ENCODE peak calls at places on chromosomes 12 and 14, in eight cellular contexts. K, O, F, R, P, V, M and A are unnamed samples.

GRCh38 chr12:22437031-22437806 is 102.7 kb upstream of the ST8SIA1 start:
- DNase-seq in K (no peak), O (peak; percentile 26), F (no peak), R (peak; percentile 50), P (no peak), V (no peak), M (no peak), A (no peak)

GRCh38 chr14:92503756-92504491 is 9.7 kb upstream of the RIN3 start:
- DNase-seq in K (no peak), O (peak; percentile 92), F (peak; percentile 70), R (no peak), P (no peak), V (no peak), M (peak; percentile 87), A (no peak)

GRCh38 chr12:132481771-132482745 is 7.9 kb upstream of the FBRSL1 start:
- DNase-seq in K (no peak), O (no peak), F (no peak), R (no peak), P (no peak), V (no peak), M (no peak), A (no peak)

GRCh38 chr14:89544636-89545301 is 127.7 kb upstream of the FOXN3 start:
- DNase-seq in K (no peak), O (no peak), F (peak; percentile 47), R (no peak), P (no peak), V (no peak), M (no peak), A (no peak)

GRCh38 chr12:24479131-24479530 is 469.8 kb downstream of the BCAT1 start:
- DNase-seq in K (no peak), O (no peak), F (no peak), R (no peak), P (no peak), V (no peak), M (no peak), A (no peak)

GRCh38 chr12:126108247-126108646 is 1043.0 kb downstream of the AACS start:
- DNase-seq in K (no peak), O (no peak), F (no peak), R (no peak), P (no peak), V (no peak), M (no peak), A (no peak)

GRCh38 chr14:95303552-95303951 is 16.2 kb downstream of the CLMN start:
- DNase-seq in K (peak; percentile 28), O (no peak), F (no peak), R (no peak), P (no peak), V (no peak), M (no peak), A (no peak)

GRCh38 chr12:42834062-42834461 is 244.5 kb upstream of the PRICKLE1 start:
- DNase-seq in K (no peak), O (no peak), F (no peak), R (no peak), P (no peak), V (no peak), M (no peak), A (no peak)

GRCh38 chr12:49970030-49970429 is 2.7 kb upstream of the AQP6 start:
- DNase-seq in K (no peak), O (no peak), F (no peak), R (no peak), P (no peak), V (no peak), M (no peak), A (no peak)

GRCh38 chr14:104650981-104651875 is 38.2 kb upstream of the INF2 start:
- DNase-seq in K (no peak), O (no peak), F (no peak), R (no peak), P (no peak), V (no peak), M (no peak), A (no peak)

GRCh38 chr14:66482873-66483272 is 3.3 kb upstream of the CCDC196 start:
- DNase-seq in K (no peak), O (no peak), F (no peak), R (no peak), P (no peak), V (no peak), M (no peak), A (no peak)

GRCh38 chr12:49979791-49980190 is 7.0 kb downstream of the AQP6 start:
- DNase-seq in K (no peak), O (no peak), F (no peak), R (no peak), P (no peak), V (no peak), M (peak; percentile 25), A (no peak)

GRCh38 chr12:116996058-116996457 is 85.3 kb downstream of the FBXW8 start:
- DNase-seq in K (no peak), O (no peak), F (no peak), R (no peak), P (no peak), V (no peak), M (no peak), A (no peak)

GRCh38 chr12:50224026-50224692 is 57.0 kb upstream of the CERS5 start:
- DNase-seq in K (peak; percentile 66), O (peak; percentile 67), F (peak; percentile 61), R (peak; percentile 49), P (peak; percentile 25), V (no peak), M (no peak), A (peak; percentile 15)

GRCh38 chr14:80427101-80427500 is 215.8 kb upstream of the DIO2 start:
- DNase-seq in K (no peak), O (no peak), F (peak; percentile 68), R (no peak), P (no peak), V (no peak), M (no peak), A (no peak)

GRCh38 chr14:32470161-32470705 is 141.1 kb downstream of the AKAP6 start:
- DNase-seq in K (no peak), O (no peak), F (peak; percentile 54), R (no peak), P (no peak), V (no peak), M (no peak), A (no peak)

GRCh38 chr12:121108492-121108891 is 24.2 kb upstream of the P2RX7 start:
- DNase-seq in K (no peak), O (no peak), F (no peak), R (no peak), P (no peak), V (no peak), M (no peak), A (no peak)

GRCh38 chr14:21902561-21903199 is 229.1 kb upstream of the OR4E1 start:
- DNase-seq in K (no peak), O (peak; percentile 17), F (no peak), R (peak; percentile 38), P (peak; percentile 30), V (no peak), M (no peak), A (peak; percentile 21)

GRCh38 chr12:104725610-104726009 is 232.5 kb downstream of the SLC41A2 start:
- DNase-seq in K (no peak), O (no peak), F (no peak), R (no peak), P (no peak), V (no peak), M (no peak), A (no peak)

GRCh38 chr14:60632257-60632656 is 17.0 kb downstream of the SIX1 start:
- DNase-seq in K (no peak), O (no peak), F (no peak), R (no peak), P (no peak), V (no peak), M (no peak), A (no peak)

GRCh38 chr12:2306012-2306411 is 253.2 kb downstream of the CACNA1C start:
- DNase-seq in K (no peak), O (no peak), F (peak; percentile 38), R (peak; percentile 73), P (no peak), V (no peak), M (no peak), A (no peak)

GRCh38 chr14:38256358-38256840 is 506 bp upstream of the CLEC14A start:
- DNase-seq in K (no peak), O (no peak), F (peak; percentile 54), R (no peak), P (no peak), V (no peak), M (peak; percentile 73), A (no peak)
- TF ChIP-seq CTCF in K (no peak), O (no peak), F (no peak), R (peak; percentile 38), P (no peak), V (no peak), M (peak; percentile 19), A (no peak)

GRCh38 chr12:128816643-128816920 is 7.2 kb downstream of the SLC15A4 start:
- DNase-seq in K (no peak), O (no peak), F (no peak), R (no peak), P (no peak), V (no peak), M (no peak), A (no peak)
- H3K27ac ChIP-seq in K (peak overlapping the region; percentile 80), O (no peak overlapping the region), F (no peak overlapping the region), R (no peak overlapping the region), P (no peak overlapping the region), V (no peak overlapping the region), M (no peak overlapping the region), A (no peak overlapping the region)

DNA sequence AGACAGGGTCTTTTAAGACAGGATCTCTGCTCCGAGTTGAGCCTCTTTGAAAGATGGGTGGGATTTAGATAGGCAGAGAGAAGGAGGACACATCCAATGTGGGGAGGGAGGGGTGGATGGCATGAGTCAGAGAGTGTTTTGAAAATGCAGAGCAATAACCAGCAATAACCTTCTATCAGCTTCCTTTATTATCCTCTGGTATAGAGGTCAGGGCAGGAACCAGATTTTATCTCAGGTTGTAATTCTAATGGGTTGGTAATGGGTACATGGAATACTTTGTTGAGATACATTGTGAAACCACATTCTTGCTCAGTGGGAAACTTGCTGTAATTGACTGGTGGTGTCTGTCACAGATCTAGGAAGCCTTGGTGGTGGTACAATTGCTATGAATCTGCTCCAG is 37.6 kb upstream of the CCDC63 start:
- DNase-seq in K (no peak), O (no peak), F (no peak), R (no peak), P (no peak), V (no peak), M (no peak), A (no peak)
- H3K9me3 ChIP-seq in K (no peaks in the 10 kb centered on the region), O (peaks cover 6% of the 10 kb centered on the region), F (no peaks in the 10 kb centered on the region), R (no peaks in the 10 kb centered on the region), P (no peaks in the 10 kb centered on the region), V (no peaks in the 10 kb centered on the region), M (no peaks in the 10 kb centered on the region), A (peaks cover 5% of the 10 kb centered on the region)

GRCh38 chr14:69558774-69559173 is 15.9 kb downstream of the CCDC177 start:
- DNase-seq in K (no peak), O (no peak), F (no peak), R (no peak), P (no peak), V (no peak), M (no peak), A (no peak)
- TF ChIP-seq CTCF in K (no peak), O (no peak), F (no peak), R (no peak), P (no peak), V (no peak), M (no peak), A (no peak)

GRCh38 chr12:95205016-95205415 is 12.3 kb downstream of the FGD6 start:
- DNase-seq in K (no peak), O (no peak), F (no peak), R (no peak), P (no peak), V (no peak), M (no peak), A (no peak)
- H3K27ac ChIP-seq in K (peak overlapping the region; percentile 26), O (peak overlapping the region; percentile 99), F (peak overlapping the region; percentile 71), R (peak overlapping the region; percentile 98), P (no peak overlapping the region), V (peak overlapping the region; percentile 45), M (peak overlapping the region; percentile 86), A (no peak overlapping the region)